ENCODE peak calls at places on chromosomes 13 and 19, in seven cellular contexts. L is GM20000, J is foreskin fibroblast, B is cardiac fibroblast, V is activated B cell treated with CpG ODN at 0.5 μM for 24 hours, Z is dorsolateral prefrontal cortex, P is neural progenitor cell. F is an unnamed sample.

GRCh38 chr19:14450168-14450874 is 17.2 kb downstream of the PKN1 start:
- DNase-seq in P (peak), J (peak), L (peak), V (no peak), B (peak), Z (no peak), F (no peak)

GRCh38 chr19:45772912-45773311 is 3.9 kb upstream of the SIX5 start:
- DNase-seq in L (no peak), Z (no peak), P (no peak), B (no peak), V (no peak), J (no peak), F (no peak)

GRCh38 chr13:94154362-94154761 is 325.1 kb downstream of the DCT start:
- DNase-seq in L (no peak), B (peak), V (no peak), P (no peak), J (peak), Z (no peak), F (no peak)

GRCh38 chr13:57631607-57632275 is at the start of gene PCDH17:
- DNase-seq in P (peak), L (peak), B (peak), V (no peak), J (peak), Z (peak), F (no peak)

GRCh38 chr19:40674291-40674690 is 16.2 kb downstream of the NUMBL start:
- DNase-seq in Z (no peak), J (peak), B (no peak), V (no peak), L (no peak), P (no peak), F (no peak)

GRCh38 chr19:43409415-43409814 is 5.3 kb upstream of the TEX101 start:
- DNase-seq in B (no peak), P (no peak), V (no peak), J (no peak), Z (no peak), L (no peak), F (no peak)

GRCh38 chr19:23070353-23070781 is 46.5 kb upstream of the ZNF730 start:
- DNase-seq in L (peak), Z (no peak), P (no peak), J (peak), V (no peak), B (peak), F (no peak)

GRCh38 chr13:43878897-43879322 is 630 bp downstream of the CCDC122 start:
- DNase-seq in L (peak), Z (peak), V (no peak), P (peak), B (peak), J (peak), F (no peak)

GRCh38 chr19:18764591-18765051 is 26.5 kb downstream of the COMP start:
- DNase-seq in B (no peak), P (no peak), J (peak), L (no peak), Z (no peak), V (no peak), F (no peak)

GRCh38 chr19:29384676-29385075 is 141.1 kb upstream of the VSTM2B start:
- DNase-seq in L (no peak), P (no peak), V (no peak), J (no peak), Z (no peak), B (no peak), F (no peak)

GRCh38 chr13:66933994-66934393 is 296.1 kb downstream of the PCDH9 start:
- DNase-seq in B (peak), P (no peak), L (no peak), Z (peak), J (peak), V (no peak), F (no peak)

DNA sequence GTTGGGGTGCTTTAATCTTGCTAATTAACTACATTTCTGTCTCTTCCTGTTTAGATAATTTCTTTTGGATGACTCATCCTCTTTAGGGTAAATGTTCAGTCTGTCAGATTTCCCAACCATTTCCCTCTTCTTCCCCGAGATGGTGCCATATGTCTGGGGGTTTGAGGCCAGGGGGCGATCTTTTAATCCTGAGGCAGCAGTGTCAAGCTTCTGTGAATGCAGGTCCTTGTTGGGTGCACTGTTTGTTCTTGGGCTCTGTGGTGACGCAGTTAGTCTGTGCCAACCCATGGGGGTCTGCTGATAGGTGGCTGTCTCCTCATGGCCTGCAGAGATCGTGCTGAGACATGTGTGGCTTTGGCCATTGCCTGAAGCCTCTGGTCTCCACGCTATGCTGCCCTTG is 420.4 kb downstream of the NDFIP2 start:
- DNase-seq in V (no peak), J (peak), B (peak), L (no peak), P (peak), Z (peak), F (no peak)
- TF ChIP-seq CTCF in V (no peak), J (no peak), B (no peak), L (no peak), P (peak), Z (peak), F (no peak)

DNA sequence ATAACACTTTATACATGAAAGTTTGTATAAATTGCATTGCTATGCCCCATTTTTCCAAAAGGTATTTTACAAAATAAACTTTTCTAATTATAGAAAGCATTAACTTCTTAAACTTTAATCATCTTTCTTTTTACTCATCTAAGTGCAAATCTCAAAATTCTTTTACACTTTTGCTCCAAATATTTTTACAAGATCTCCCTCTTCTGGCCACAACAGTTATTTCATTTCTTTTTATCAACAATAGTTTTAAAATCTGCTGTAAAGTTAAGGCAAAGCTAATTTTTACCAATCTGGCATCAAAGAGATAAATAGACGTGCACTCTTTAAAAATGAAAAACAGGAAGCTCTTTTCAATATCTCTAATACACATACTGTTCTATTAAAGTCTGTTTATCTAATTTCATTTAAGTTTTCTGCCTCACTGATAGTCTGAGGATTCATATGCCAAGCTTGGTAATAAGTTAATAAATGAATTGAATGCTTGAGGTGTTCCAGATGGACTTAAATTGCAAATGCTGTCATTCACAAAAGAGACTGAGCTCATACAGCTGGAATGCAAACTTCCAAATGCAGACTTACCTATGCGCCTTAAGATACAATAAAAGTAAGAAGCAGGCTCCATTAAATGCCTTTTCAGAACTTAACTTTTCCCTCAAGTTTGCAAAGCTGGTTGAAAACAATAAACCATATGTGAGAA is 583.0 kb upstream of the ATXN8OS start:
- DNase-seq in L (no peak), Z (no peak), P (no peak), V (no peak), J (no peak), B (peak), F (no peak)
- TF ChIP-seq CTCF in L (no peak), Z (peak), P (peak), V (no peak), J (no peak), B (no peak), F (peak)

DNA sequence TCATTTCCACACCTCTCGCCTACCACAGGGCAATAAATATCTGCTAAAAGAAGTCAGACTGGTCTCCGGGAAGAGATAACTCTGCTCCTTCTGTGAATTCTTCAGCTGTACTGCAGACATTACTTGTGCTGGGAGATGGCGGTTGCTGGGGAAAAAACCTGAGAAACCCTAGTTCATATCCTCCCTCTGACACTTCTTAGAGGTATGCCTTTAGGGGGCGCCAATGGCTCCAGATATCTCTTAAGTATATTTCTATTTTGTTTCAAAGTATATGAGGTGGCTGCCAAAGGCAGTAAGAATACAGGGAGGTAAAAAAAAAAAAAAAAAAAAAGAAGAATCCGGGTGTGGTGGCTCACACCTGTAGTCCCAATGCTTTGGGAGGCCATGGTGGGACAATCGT is 175.2 kb downstream of the PAN3 start:
- DNase-seq in P (peak), J (peak), B (peak), Z (no peak), V (no peak), L (no peak), F (no peak)
- TF ChIP-seq CTCF in P (peak), J (no peak), B (peak), Z (no peak), V (no peak), L (peak), F (peak)

GRCh38 chr19:16853066-16853465 is 23.9 kb downstream of the SIN3B start:
- DNase-seq in Z (no peak), V (no peak), L (no peak), P (no peak), J (no peak), B (no peak), F (no peak)

GRCh38 chr19:16860996-16861395 is 27.8 kb upstream of the F2RL3 start:
- DNase-seq in Z (no peak), J (no peak), L (no peak), P (no peak), V (no peak), B (no peak), F (no peak)

GRCh38 chr19:16859626-16860025 is 29.2 kb upstream of the F2RL3 start:
- DNase-seq in P (no peak), Z (no peak), J (no peak), B (no peak), V (no peak), L (no peak), F (no peak)

GRCh38 chr19:16860118-16860517 is 28.7 kb upstream of the F2RL3 start:
- DNase-seq in Z (no peak), J (peak), L (no peak), P (no peak), V (no peak), B (no peak), F (no peak)

DNA sequence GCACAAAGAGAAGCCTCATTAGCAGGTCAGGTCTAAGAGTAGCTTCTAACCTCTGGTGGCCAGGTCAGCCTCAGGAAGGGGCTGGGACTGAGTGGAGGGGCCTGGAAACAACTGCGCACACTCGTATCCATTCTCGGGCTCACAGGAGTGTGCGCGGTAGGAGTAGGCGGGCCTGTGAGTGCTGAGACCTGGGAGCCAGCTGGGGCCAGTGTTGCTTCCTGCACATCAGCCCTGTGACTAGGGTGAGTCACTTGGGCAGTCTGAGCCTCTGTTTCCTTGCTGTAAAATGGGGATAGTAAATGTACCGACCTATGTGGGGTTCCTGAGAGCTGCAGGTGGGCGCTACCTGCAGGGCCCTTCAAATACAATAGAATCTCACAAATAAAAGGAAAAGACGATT is 26.9 kb downstream of the SIN3B start:
- DNase-seq in Z (no peak), B (no peak), L (no peak), J (no peak), P (no peak), V (no peak), F (no peak)
- TF ChIP-seq CTCF in Z (no peak), B (no peak), L (no peak), J (no peak), P (no peak), V (no peak), F (no peak)

DNA sequence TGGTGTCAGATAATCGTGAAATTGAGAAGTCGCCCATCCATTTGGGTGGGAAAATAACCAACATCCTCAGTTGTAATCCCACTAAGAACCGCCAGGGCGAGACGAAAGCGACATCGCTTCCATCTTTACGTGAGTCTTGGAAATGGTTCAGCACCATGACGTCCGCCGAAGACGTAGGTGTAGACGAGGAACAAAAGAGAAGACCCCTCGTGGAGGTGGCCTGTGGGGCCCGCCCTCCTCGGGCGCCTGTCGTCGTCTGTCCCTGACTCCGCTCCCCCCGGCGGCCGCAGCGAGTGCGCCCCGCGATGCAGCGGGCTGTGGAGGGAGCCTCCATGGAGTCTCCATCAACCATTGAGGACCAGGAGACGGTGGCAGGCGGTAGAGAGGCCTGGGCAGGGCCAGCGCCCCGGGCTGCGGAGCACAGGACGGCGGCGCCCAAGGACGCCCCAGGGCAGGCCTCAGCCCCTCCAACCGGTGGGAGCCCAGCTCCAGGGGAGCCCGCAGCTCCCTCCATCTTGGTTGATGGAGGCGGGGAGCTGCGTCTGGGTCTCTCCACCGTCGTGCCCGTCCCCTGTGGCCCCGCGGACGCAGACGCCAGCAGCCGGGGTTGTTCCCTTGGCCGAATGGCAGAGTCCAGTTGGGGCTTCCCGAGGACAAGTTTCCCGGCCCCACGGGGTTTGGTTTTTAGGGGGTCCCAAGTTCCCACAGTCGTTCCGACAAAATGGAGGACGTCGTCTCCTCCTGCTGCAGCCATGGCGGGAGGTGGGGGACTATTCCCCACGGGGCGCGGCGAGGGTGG is 1.0 kb upstream of the ZMYM2 start:
- DNase-seq in L (peak), B (peak), Z (peak), V (peak), J (peak), P (peak), F (peak)
- TF ChIP-seq CTCF in L (peak), B (peak), Z (peak), V (no peak), J (peak), P (peak), F (peak)

GRCh38 chr13:60379837-60380236 is 17.2 kb upstream of the TDRD3 start:
- DNase-seq in Z (no peak), L (no peak), J (no peak), P (peak), V (no peak), B (no peak), F (no peak)
- TF ChIP-seq CTCF in Z (no peak), L (no peak), J (peak), P (peak), V (no peak), B (no peak), F (peak)

GRCh38 chr19:10388957-10389356 is 8.6 kb upstream of the TYK2 start:
- DNase-seq in P (peak), Z (peak), V (peak), B (peak), L (peak), J (peak), F (peak)

GRCh38 chr19:10380311-10381102 is at the start of gene TYK2:
- DNase-seq in J (peak), V (peak), B (peak), Z (peak), P (peak), L (peak), F (peak)

GRCh38 chr19:10379880-10380310 is 477 bp downstream of the TYK2 start:
- DNase-seq in B (no peak), P (no peak), Z (no peak), J (peak), V (no peak), L (no peak), F (no peak)

GRCh38 chr19:10389863-10390262 is 9.5 kb upstream of the TYK2 start:
- DNase-seq in P (peak), B (no peak), V (no peak), J (peak), Z (no peak), L (peak), F (no peak)

DNA sequence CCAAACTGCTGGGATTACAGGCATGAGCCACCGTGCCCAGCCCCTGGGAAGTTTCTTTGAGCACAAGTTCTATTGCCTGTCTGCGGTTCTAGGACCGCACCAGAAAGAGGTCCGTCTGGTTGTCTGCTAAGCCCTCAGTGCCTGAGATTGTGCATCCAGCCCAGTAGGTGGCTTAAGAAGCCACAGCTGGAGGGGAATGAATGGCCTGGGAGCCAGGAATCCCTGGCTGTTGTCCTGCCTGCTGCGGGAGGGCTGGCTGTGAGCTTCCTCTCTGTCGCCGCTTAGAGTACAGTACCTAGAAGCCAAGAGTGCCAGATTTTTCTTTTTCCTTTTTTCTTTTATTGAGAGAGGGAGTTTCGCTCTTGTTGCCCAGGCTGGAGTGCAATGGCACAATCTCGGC is 4.2 kb upstream of the TYK2 start:
- DNase-seq in Z (no peak), B (no peak), L (no peak), V (no peak), P (peak), J (no peak), F (no peak)
- TF ChIP-seq CTCF in Z (no peak), B (no peak), L (no peak), V (no peak), P (no peak), J (no peak), F (no peak)

GRCh38 chr13:114281351-114282142 is at the start of gene UPF3A:
- DNase-seq in V (peak), J (peak), L (peak), P (peak), Z (peak), B (peak), F (peak)
- TF ChIP-seq CTCF in V (no peak), J (no peak), L (no peak), P (no peak), Z (no peak), B (no peak), F (no peak)

GRCh38 chr13:52703482-52703881 is 36.1 kb downstream of the CNMD start:
- DNase-seq in Z (no peak), B (no peak), L (no peak), J (no peak), V (no peak), P (no peak), F (no peak)

GRCh38 chr13:52701728-52702480 is 37.7 kb downstream of the CNMD start:
- DNase-seq in V (no peak), L (no peak), Z (no peak), P (no peak), J (no peak), B (no peak), F (no peak)

GRCh38 chr13:52711277-52711676 is 28.3 kb downstream of the CNMD start:
- DNase-seq in V (no peak), B (no peak), P (peak), J (no peak), Z (no peak), L (no peak), F (no peak)

GRCh38 chr13:52706074-52706473 is 33.5 kb downstream of the CNMD start:
- DNase-seq in Z (no peak), L (no peak), B (no peak), P (no peak), J (no peak), V (no peak), F (no peak)

DNA sequence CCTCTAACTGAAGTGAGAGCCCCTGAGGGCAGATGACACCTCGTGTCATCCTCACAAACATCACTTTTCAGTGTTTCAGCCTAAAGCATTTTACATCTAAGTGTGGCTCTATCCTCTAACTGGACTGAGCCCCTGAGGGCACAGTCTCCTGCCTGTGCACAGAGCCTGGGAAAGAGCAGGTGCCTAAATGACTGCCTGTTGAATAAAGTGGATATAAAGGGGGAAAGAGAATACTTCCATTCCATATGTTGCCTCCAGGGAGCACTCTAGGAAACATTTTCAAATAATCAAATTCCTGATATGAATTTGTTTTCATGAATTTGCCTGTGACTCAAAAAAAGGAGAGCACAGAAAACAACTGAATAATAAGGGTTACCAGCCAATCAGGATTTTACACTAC is 32.2 kb downstream of the CNMD start:
- DNase-seq in L (no peak), J (peak), P (no peak), B (no peak), V (no peak), Z (no peak), F (no peak)
- TF ChIP-seq CTCF in L (no peak), J (no peak), P (no peak), B (no peak), V (no peak), Z (no peak), F (peak)

DNA sequence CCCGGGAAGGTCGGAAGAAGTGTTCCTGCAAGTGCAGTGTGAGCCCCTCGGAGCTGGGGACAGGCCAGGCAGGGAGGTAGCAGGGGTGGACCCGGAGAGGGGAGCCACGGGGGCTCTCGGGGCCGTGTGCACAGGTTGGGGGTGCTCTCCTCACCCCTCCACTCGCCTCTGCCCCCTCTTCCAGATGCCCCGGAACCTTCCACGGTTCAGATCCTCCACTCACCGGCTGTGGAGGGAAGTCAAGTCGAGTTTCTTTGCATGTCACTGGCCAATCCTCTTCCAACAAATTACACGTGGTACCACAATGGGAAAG is 9.0 kb downstream of the CD22 start:
- DNase-seq in Z (no peak), B (no peak), J (no peak), V (no peak), L (no peak), P (no peak), F (no peak)
- TF ChIP-seq CTCF in Z (no peak), B (no peak), J (no peak), V (no peak), L (no peak), P (no peak), F (no peak)